ENCODE peak calls at places on chromosomes 5 and 9, in nine cellular contexts. E, Z, Y, I, W, K, L, B and V are unnamed samples.

GRCh38 chr5:134600600-134600999 is 32.0 kb downstream of the SAR1B start:
- DNase-seq in E (no peak), Z (no peak), Y (peak), I (no peak), W (no peak), K (no peak), L (no peak), B (no peak), V (peak)

GRCh38 chr9:83992407-83992806 is 11.8 kb downstream of the RMI1 start:
- DNase-seq in E (no peak), Z (no peak), Y (no peak), I (no peak), W (no peak), K (no peak), L (no peak), B (no peak), V (no peak)

GRCh38 chr5:116739648-116740047 is 165.0 kb upstream of the SEMA6A start:
- DNase-seq in E (no peak), Z (no peak), Y (no peak), I (no peak), W (no peak), K (no peak), L (no peak), B (no peak), V (no peak)

GRCh38 chr9:78986446-78986845 is 585.3 kb upstream of the TLE4 start:
- DNase-seq in E (no peak), Z (no peak), Y (no peak), I (no peak), W (no peak), K (no peak), L (no peak), B (no peak), V (peak)

GRCh38 chr5:54234304-54234938 is 76.0 kb downstream of the ARL15 start:
- DNase-seq in E (no peak), Z (no peak), Y (peak), I (no peak), W (no peak), K (no peak), L (no peak), B (no peak), V (peak)

GRCh38 chr5:145829708-145830361 is 5.3 kb downstream of the PRELID2 start:
- DNase-seq in E (no peak), Z (no peak), Y (no peak), I (no peak), W (peak), K (no peak), L (no peak), B (no peak), V (no peak)

GRCh38 chr5:10702911-10703491 is 58.0 kb downstream of the DAP start:
- DNase-seq in E (no peak), Z (no peak), Y (no peak), I (no peak), W (no peak), K (no peak), L (peak), B (no peak), V (peak)

GRCh38 chr9:36039696-36040095 is 3.0 kb downstream of the RECK start:
- DNase-seq in E (no peak), Z (no peak), Y (peak), I (no peak), W (no peak), K (no peak), L (no peak), B (no peak), V (peak)

GRCh38 chr9:130414081-130414731 is 30.6 kb upstream of the ASS1 start:
- DNase-seq in E (no peak), Z (no peak), Y (no peak), I (no peak), W (no peak), K (no peak), L (no peak), B (no peak), V (no peak)

GRCh38 chr9:98002808-98003207 is 19.7 kb downstream of the ANP32B start:
- DNase-seq in E (no peak), Z (no peak), Y (no peak), I (no peak), W (no peak), K (no peak), L (no peak), B (no peak), V (no peak)

GRCh38 chr5:1168751-1169607 is 32.4 kb upstream of the SLC6A19 start:
- DNase-seq in E (no peak), Z (no peak), Y (no peak), I (no peak), W (no peak), K (peak), L (no peak), B (no peak), V (no peak)

GRCh38 chr5:11346336-11346735 is 557.9 kb downstream of the CTNND2 start:
- DNase-seq in E (no peak), Z (no peak), Y (no peak), I (no peak), W (no peak), K (no peak), L (no peak), B (no peak), V (no peak)

GRCh38 chr9:136765041-136765440 is 723 bp upstream of the LCN15 start:
- DNase-seq in E (no peak), Z (no peak), Y (no peak), I (no peak), W (no peak), K (no peak), L (no peak), B (no peak), V (no peak)

GRCh38 chr9:95373069-95373681 is 55.7 kb upstream of the FANCC start:
- DNase-seq in E (no peak), Z (no peak), Y (no peak), I (no peak), W (no peak), K (no peak), L (no peak), B (no peak), V (no peak)

GRCh38 chr9:95102001-95102433 is 215.5 kb downstream of the FANCC start:
- DNase-seq in E (no peak), Z (no peak), Y (no peak), I (no peak), W (no peak), K (peak), L (no peak), B (no peak), V (no peak)

GRCh38 chr5:21688655-21689054 is 1164.5 kb downstream of the CDH12 start:
- DNase-seq in E (no peak), Z (no peak), Y (no peak), I (no peak), W (no peak), K (no peak), L (no peak), B (no peak), V (peak)

GRCh38 chr9:124511426-124511840 is 4.2 kb upstream of the NR5A1 start:
- DNase-seq in E (no peak), Z (no peak), Y (no peak), I (no peak), W (no peak), K (no peak), L (no peak), B (no peak), V (no peak)

GRCh38 chr9:83313771-83314170 is 224.4 kb downstream of the FRMD3 start:
- DNase-seq in E (no peak), Z (no peak), Y (no peak), I (no peak), W (no peak), K (no peak), L (no peak), B (no peak), V (no peak)

GRCh38 chr5:21784487-21784886 is 1068.7 kb downstream of the CDH12 start:
- DNase-seq in E (no peak), Z (no peak), Y (no peak), I (no peak), W (no peak), K (no peak), L (no peak), B (no peak), V (no peak)